ENCODE peak calls at places on chromosomes 12 and 14, in seven cellular contexts. M is cardiac muscle cell, D is HL-60, A is AG09309, P is adipocyte, T is BJ, H is epithelial cell of proximal tubule. E is an unnamed sample.

GRCh38 chr12:106585237-106585834 is 2.5 kb downstream of the RFX4 start:
- DNase-seq in M (no peak), D (no peak), A (no peak), P (peak; percentile 2), T (no peak), H (no peak), E (no peak)

GRCh38 chr14:90645842-90646443 is 170.3 kb downstream of the TTC7B start:
- DNase-seq in M (peak; percentile 41), D (no peak), A (no peak), P (no peak), T (no peak), H (peak; percentile 81), E (no peak)

GRCh38 chr14:72291908-72292688 is 359.9 kb downstream of the RGS6 start:
- DNase-seq in M (peak; percentile 63), D (no peak), A (peak; percentile 41), P (peak; percentile 68), T (peak; percentile 6), H (peak; percentile 22), E (peak; percentile 8)

GRCh38 chr12:109763201-109763841 is 49.7 kb downstream of the FAM222A start:
- DNase-seq in M (peak; percentile 28), D (peak; percentile 48), A (no peak), P (peak; percentile 3), T (no peak), H (peak; percentile 22), E (no peak)

GRCh38 chr12:54932691-54933090 is 51.9 kb downstream of the TESPA1 start:
- DNase-seq in M (peak; percentile 15), D (no peak), A (no peak), P (no peak), T (no peak), H (no peak), E (no peak)

GRCh38 chr12:19030603-19031002 is 98.9 kb upstream of the PLEKHA5 start:
- DNase-seq in M (no peak), D (no peak), A (no peak), P (peak; percentile 42), T (no peak), H (no peak), E (no peak)

GRCh38 chr12:47234576-47235141 is 154.9 kb upstream of the AMIGO2 start:
- DNase-seq in M (no peak), D (no peak), A (no peak), P (no peak), T (no peak), H (no peak), E (no peak)

GRCh38 chr14:90405755-90406154 is 8.9 kb downstream of the CALM1 start:
- DNase-seq in M (no peak), D (no peak), A (no peak), P (no peak), T (no peak), H (no peak), E (no peak)

GRCh38 chr12:3544296-3544965 is 53.4 kb downstream of the PRMT8 start:
- DNase-seq in M (no peak), D (no peak), A (no peak), P (no peak), T (no peak), H (no peak), E (no peak)

GRCh38 chr14:101849125-101849524 is 87.6 kb downstream of the PPP2R5C start:
- DNase-seq in M (no peak), D (no peak), A (no peak), P (no peak), T (no peak), H (no peak), E (no peak)

GRCh38 chr12:106897082-106897481 is 58.6 kb upstream of the TMEM263 start:
- DNase-seq in M (peak; percentile 11), D (no peak), A (no peak), P (peak; percentile 7), T (no peak), H (no peak), E (no peak)

GRCh38 chr12:117643971-117644370 is 282.5 kb upstream of the NOS1 start:
- DNase-seq in M (no peak), D (no peak), A (no peak), P (no peak), T (no peak), H (no peak), E (no peak)

DNA sequence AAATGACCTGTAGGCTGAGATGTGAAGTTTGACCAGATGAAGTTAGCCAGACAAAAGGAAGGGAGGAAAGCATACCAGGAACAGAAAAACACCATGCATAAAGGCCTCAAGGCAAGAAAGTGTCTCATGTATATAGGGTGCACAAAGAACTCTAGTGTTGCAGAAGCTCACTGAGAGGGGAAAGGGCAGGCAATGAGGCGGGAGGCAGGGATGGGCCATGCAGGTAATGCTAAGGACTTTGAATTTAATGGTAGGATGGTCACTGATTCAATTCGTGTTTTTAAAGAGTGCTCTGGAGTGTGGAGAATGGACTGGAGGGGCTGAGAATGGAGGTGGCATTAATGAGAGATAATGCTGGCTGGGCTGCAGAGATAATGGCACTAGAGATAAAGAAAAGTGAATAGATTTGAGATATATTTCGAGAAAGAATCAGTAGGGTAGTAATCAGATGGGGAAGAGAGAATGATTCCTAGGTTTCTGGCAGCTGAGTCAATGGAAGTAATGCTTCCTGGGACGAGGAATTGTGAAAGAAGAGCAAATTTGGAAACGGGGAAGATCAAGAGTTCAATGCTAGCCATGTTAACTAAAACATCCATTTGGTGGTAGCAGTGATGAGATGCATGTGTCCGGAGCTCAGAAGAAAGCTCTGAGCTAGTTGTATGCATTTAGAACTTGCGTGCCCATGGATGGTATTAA is 43.1 kb downstream of the LIMA1 start:
- DNase-seq in M (no peak), D (no peak), A (no peak), P (no peak), T (no peak), H (no peak), E (no peak)
- H3K4me3 ChIP-seq in M (no peak overlapping the region), D (no peak overlapping the region), A (no peak overlapping the region), P (peak overlapping the region; percentile 69), T (no peak overlapping the region), H (no peak overlapping the region), E (no peak overlapping the region)

GRCh38 chr14:76920572-76921175 is 94.5 kb downstream of the LRRC74A start:
- DNase-seq in M (peak; percentile 53), D (no peak), A (no peak), P (no peak), T (no peak), H (no peak), E (no peak)

GRCh38 chr14:76919811-76920571 is 93.8 kb downstream of the LRRC74A start:
- DNase-seq in M (peak; percentile 95), D (no peak), A (no peak), P (peak; percentile 86), T (no peak), H (peak; percentile 63), E (peak; percentile 72)

GRCh38 chr14:76918751-76919421 is 92.7 kb downstream of the LRRC74A start:
- DNase-seq in M (peak; percentile 99), D (peak; percentile 42), A (peak; percentile 96), P (peak; percentile 99), T (peak; percentile 96), H (peak; percentile 93), E (peak; percentile 97)

GRCh38 chr14:76918176-76918750 is 92.1 kb downstream of the LRRC74A start:
- DNase-seq in M (peak; percentile 94), D (peak; percentile 60), A (peak; percentile 69), P (peak; percentile 91), T (peak; percentile 70), H (no peak), E (peak; percentile 76)

GRCh38 chr14:76919431-76919810 is 93.2 kb downstream of the LRRC74A start:
- DNase-seq in M (no peak), D (no peak), A (no peak), P (no peak), T (no peak), H (no peak), E (no peak)
- H3K4me3 ChIP-seq in M (no peak overlapping the region), D (no peak overlapping the region), A (no peak overlapping the region), P (peak overlapping the region; percentile 70), T (no peak overlapping the region), H (peak overlapping the region; percentile 36), E (no peak overlapping the region)

GRCh38 chr12:88472248-88472647 is 108.0 kb downstream of the KITLG start:
- DNase-seq in M (peak; percentile 26), D (no peak), A (no peak), P (peak; percentile 17), T (no peak), H (no peak), E (no peak)

GRCh38 chr12:88472775-88473174 is 107.5 kb downstream of the KITLG start:
- DNase-seq in M (peak; percentile 25), D (no peak), A (no peak), P (peak; percentile 41), T (no peak), H (no peak), E (no peak)

GRCh38 chr12:88468546-88468945 is 111.7 kb downstream of the KITLG start:
- DNase-seq in M (peak; percentile 66), D (no peak), A (no peak), P (no peak), T (no peak), H (no peak), E (no peak)

GRCh38 chr12:88469136-88469535 is 111.1 kb downstream of the KITLG start:
- DNase-seq in M (peak; percentile 13), D (no peak), A (no peak), P (no peak), T (no peak), H (no peak), E (no peak)

GRCh38 chr12:88471641-88472040 is 108.6 kb downstream of the KITLG start:
- DNase-seq in M (peak; percentile 84), D (no peak), A (peak; percentile 55), P (peak; percentile 45), T (peak; percentile 29), H (no peak), E (peak; percentile 68)
- H3K4me3 ChIP-seq in M (no peak overlapping the region), D (no peak overlapping the region), A (no peak overlapping the region), P (peak overlapping the region; percentile 23), T (no peak overlapping the region), H (no peak overlapping the region), E (no peak overlapping the region)

GRCh38 chr12:120007272-120007671 is 18.2 kb downstream of the BICDL1 start:
- DNase-seq in M (no peak), D (peak; percentile 12), A (no peak), P (no peak), T (no peak), H (no peak), E (no peak)

GRCh38 chr12:120010661-120011230 is 21.7 kb downstream of the BICDL1 start:
- DNase-seq in M (no peak), D (no peak), A (no peak), P (no peak), T (no peak), H (no peak), E (no peak)

GRCh38 chr12:120015313-120015712 is 26.3 kb downstream of the BICDL1 start:
- DNase-seq in M (no peak), D (no peak), A (no peak), P (no peak), T (no peak), H (no peak), E (no peak)

GRCh38 chr12:120013659-120014380 is 24.8 kb downstream of the BICDL1 start:
- DNase-seq in M (no peak), D (no peak), A (no peak), P (no peak), T (no peak), H (no peak), E (no peak)

DNA sequence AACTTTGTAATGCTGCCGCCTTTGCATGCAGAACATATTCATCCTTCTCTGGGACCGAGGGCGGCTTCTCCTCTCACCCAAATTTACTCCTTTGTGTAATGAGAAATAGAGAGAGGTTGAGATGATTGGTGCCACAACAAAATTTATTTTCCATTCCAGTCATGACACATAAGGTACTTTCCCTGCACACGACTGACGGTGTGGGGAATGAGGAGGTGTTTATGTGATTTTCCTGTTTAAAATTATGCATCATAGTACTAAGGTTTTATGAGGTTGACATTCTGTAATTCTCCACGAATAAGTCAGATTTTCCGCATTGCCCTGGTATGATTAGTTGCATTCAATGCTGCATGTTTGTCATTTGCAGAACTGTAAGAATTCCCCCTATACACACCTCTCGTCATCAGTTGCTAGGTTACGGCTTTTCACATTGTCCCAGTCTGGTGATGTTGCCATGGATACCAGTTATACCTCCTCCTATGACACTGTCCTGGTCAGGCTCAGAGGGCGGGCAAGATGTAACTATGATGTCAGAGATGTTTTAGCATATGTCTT is 23.1 kb downstream of the BICDL1 start:
- DNase-seq in M (peak; percentile 7), D (no peak), A (no peak), P (no peak), T (no peak), H (no peak), E (no peak)
- H3K4me3 ChIP-seq in M (no peak overlapping the region), D (no peak overlapping the region), A (no peak overlapping the region), P (no peak overlapping the region), T (no peak overlapping the region), H (no peak overlapping the region), E (no peak overlapping the region)

E was measured in skeletal muscle cell.